ENCODE peak calls at places on chromosomes 6 and 20, in eight cellular contexts. One of them, this sample, is unnamed.

GRCh38 chr6:52305948-52306767 is 21.6 kb upstream of the MCM3 start:
- DNase-seq in GDM1: no peak
- DNase-seq in GM10248: peak; percentile 71
- DNase-seq in germinal center: peak; percentile 71
- DNase-seq in kidney epithelial cell: no peak
- DNase-seq in nephron progenitor cell: no peak
- DNase-seq in vagina: no peak
- DNase-seq in AG09319: no peak
- DNase-seq in this sample: no peak

GRCh38 chr20:46700481-46700880 is 9.0 kb upstream of the SLC2A10 start:
- DNase-seq in germinal center: no peak
- DNase-seq in kidney epithelial cell: no peak
- DNase-seq in nephron progenitor cell: no peak
- DNase-seq in AG09319: no peak
- DNase-seq in GM10248: no peak
- DNase-seq in GDM1: no peak
- DNase-seq in vagina: no peak
- DNase-seq in this sample: no peak

GRCh38 chr20:49397525-49397924 is 84.9 kb downstream of the KCNB1 start:
- DNase-seq in vagina: no peak
- DNase-seq in GDM1: no peak
- DNase-seq in GM10248: no peak
- DNase-seq in nephron progenitor cell: no peak
- DNase-seq in germinal center: no peak
- DNase-seq in AG09319: no peak
- DNase-seq in kidney epithelial cell: no peak
- DNase-seq in this sample: peak; percentile 75

GRCh38 chr20:53934421-53935352 is 135.7 kb downstream of the BCAS1 start:
- DNase-seq in GDM1: peak; percentile 49
- DNase-seq in kidney epithelial cell: no peak
- DNase-seq in GM10248: peak; percentile 41
- DNase-seq in vagina: no peak
- DNase-seq in nephron progenitor cell: no peak
- DNase-seq in AG09319: peak; percentile 62
- DNase-seq in germinal center: peak; percentile 46
- DNase-seq in this sample: no peak

GRCh38 chr20:5718896-5719595 is 31.2 kb upstream of the SHLD1 start:
- DNase-seq in GDM1: no peak
- DNase-seq in kidney epithelial cell: no peak
- DNase-seq in germinal center: no peak
- DNase-seq in vagina: no peak
- DNase-seq in nephron progenitor cell: no peak
- DNase-seq in GM10248: no peak
- DNase-seq in AG09319: no peak
- DNase-seq in this sample: no peak

GRCh38 chr6:163543311-163543710 is 128.8 kb downstream of the QKI start:
- DNase-seq in GM10248: no peak
- DNase-seq in vagina: no peak
- DNase-seq in GDM1: no peak
- DNase-seq in AG09319: no peak
- DNase-seq in nephron progenitor cell: no peak
- DNase-seq in germinal center: no peak
- DNase-seq in kidney epithelial cell: no peak
- DNase-seq in this sample: no peak

GRCh38 chr6:125099211-125100017 is 54.2 kb upstream of the TPD52L1 start:
- DNase-seq in germinal center: peak; percentile 31
- DNase-seq in GM10248: peak; percentile 19
- DNase-seq in nephron progenitor cell: peak; percentile 76
- DNase-seq in vagina: no peak
- DNase-seq in kidney epithelial cell: no peak
- DNase-seq in GDM1: no peak
- DNase-seq in AG09319: no peak
- DNase-seq in this sample: peak; percentile 46

GRCh38 chr6:67131827-67132226 is 1424.8 kb upstream of the EYS start:
- DNase-seq in vagina: no peak
- DNase-seq in kidney epithelial cell: no peak
- DNase-seq in AG09319: no peak
- DNase-seq in GM10248: no peak
- DNase-seq in nephron progenitor cell: no peak
- DNase-seq in germinal center: no peak
- DNase-seq in GDM1: no peak
- DNase-seq in this sample: no peak

GRCh38 chr6:29763491-29764289 is 40.5 kb downstream of the HLA-F start:
- DNase-seq in nephron progenitor cell: no peak
- DNase-seq in germinal center: no peak
- DNase-seq in GDM1: no peak
- DNase-seq in GM10248: peak; percentile 24
- DNase-seq in AG09319: peak; percentile 49
- DNase-seq in vagina: peak; percentile 87
- DNase-seq in kidney epithelial cell: peak; percentile 92
- DNase-seq in this sample: no peak

GRCh38 chr20:36924167-36925045 is 27.1 kb downstream of the SAMHD1 start:
- DNase-seq in kidney epithelial cell: no peak
- DNase-seq in vagina: no peak
- DNase-seq in germinal center: no peak
- DNase-seq in nephron progenitor cell: no peak
- DNase-seq in GM10248: no peak
- DNase-seq in GDM1: no peak
- DNase-seq in AG09319: no peak
- DNase-seq in this sample: no peak

GRCh38 chr20:44186674-44187053 is 324 bp downstream of the JPH2 start:
- DNase-seq in GM10248: no peak
- DNase-seq in vagina: no peak
- DNase-seq in nephron progenitor cell: no peak
- DNase-seq in GDM1: no peak
- DNase-seq in AG09319: no peak
- DNase-seq in kidney epithelial cell: no peak
- DNase-seq in germinal center: no peak
- DNase-seq in this sample: no peak

GRCh38 chr6:168607272-168608112 is 166.5 kb downstream of the SMOC2 start:
- DNase-seq in AG09319: no peak
- DNase-seq in kidney epithelial cell: no peak
- DNase-seq in GDM1: no peak
- DNase-seq in nephron progenitor cell: peak; percentile 66
- DNase-seq in germinal center: no peak
- DNase-seq in vagina: no peak
- DNase-seq in GM10248: no peak
- DNase-seq in this sample: no peak

GRCh38 chr6:153084393-153084792 is 46.7 kb downstream of the RGS17 start:
- DNase-seq in GDM1: no peak
- DNase-seq in GM10248: no peak
- DNase-seq in nephron progenitor cell: no peak
- DNase-seq in kidney epithelial cell: no peak
- DNase-seq in germinal center: no peak
- DNase-seq in vagina: no peak
- DNase-seq in AG09319: no peak
- DNase-seq in this sample: no peak

GRCh38 chr20:48722002-48722731 is 105.6 kb downstream of the PREX1 start:
- DNase-seq in vagina: no peak
- DNase-seq in GDM1: no peak
- DNase-seq in AG09319: no peak
- DNase-seq in kidney epithelial cell: peak; percentile 28
- DNase-seq in germinal center: no peak
- DNase-seq in GM10248: no peak
- DNase-seq in nephron progenitor cell: no peak
- DNase-seq in this sample: no peak

GRCh38 chr6:102766946-102767345 is 1373.4 kb downstream of the GRIK2 start:
- DNase-seq in kidney epithelial cell: no peak
- DNase-seq in GM10248: no peak
- DNase-seq in nephron progenitor cell: no peak
- DNase-seq in vagina: no peak
- DNase-seq in AG09319: no peak
- DNase-seq in germinal center: no peak
- DNase-seq in GDM1: no peak
- DNase-seq in this sample: no peak

GRCh38 chr6:163338671-163339405 is 75.7 kb upstream of the QKI start:
- DNase-seq in AG09319: no peak
- DNase-seq in GDM1: no peak
- DNase-seq in kidney epithelial cell: no peak
- DNase-seq in nephron progenitor cell: no peak
- DNase-seq in vagina: no peak
- DNase-seq in GM10248: no peak
- DNase-seq in germinal center: no peak
- DNase-seq in this sample: no peak

GRCh38 chr6:152078804-152079203 is 271.3 kb downstream of the ESR1 start:
- DNase-seq in nephron progenitor cell: peak; percentile 10
- DNase-seq in kidney epithelial cell: no peak
- DNase-seq in germinal center: no peak
- DNase-seq in GDM1: no peak
- DNase-seq in AG09319: no peak
- DNase-seq in GM10248: no peak
- DNase-seq in vagina: no peak
- DNase-seq in this sample: no peak

GRCh38 chr20:63529861-63530787 is 7.1 kb downstream of the PTK6 start:
- DNase-seq in germinal center: no peak
- DNase-seq in vagina: no peak
- DNase-seq in GDM1: no peak
- DNase-seq in kidney epithelial cell: no peak
- DNase-seq in nephron progenitor cell: no peak
- DNase-seq in GM10248: no peak
- DNase-seq in AG09319: no peak
- DNase-seq in this sample: no peak